ENCODE peak calls at places on chromosomes 7 and 10, in four cellular contexts. O, Q, T and E are unnamed samples.

GRCh38 chr7:78734626-78735025 is 718.8 kb downstream of the MAGI2 start:
- DNase-seq in O (no peak), Q (no peak), T (no peak), E (no peak)

GRCh38 chr7:139958599-139959380 is 104.0 kb downstream of the PARP12 start:
- DNase-seq in O (no peak), Q (no peak), T (no peak), E (no peak)

GRCh38 chr10:35130588-35131146 is 4.0 kb downstream of the CREM start:
- DNase-seq in O (no peak), Q (no peak), T (no peak), E (no peak)

GRCh38 chr10:70575874-70576802 is 26.4 kb downstream of the PRF1 start:
- DNase-seq in O (no peak), Q (peak), T (no peak), E (peak)

GRCh38 chr7:112290065-112290464 is 83.6 kb downstream of the ZNF277 start:
- DNase-seq in O (no peak), Q (no peak), T (no peak), E (no peak)

GRCh38 chr7:27586825-27587224 is 75.9 kb downstream of the HIBADH start:
- DNase-seq in O (no peak), Q (no peak), T (no peak), E (no peak)

GRCh38 chr7:46387646-46388045 is 466.6 kb upstream of the IGFBP3 start:
- DNase-seq in O (no peak), Q (no peak), T (no peak), E (no peak)

GRCh38 chr7:35657125-35657524 is 37.8 kb downstream of the HERPUD2 start:
- DNase-seq in O (no peak), Q (no peak), T (no peak), E (no peak)

GRCh38 chr7:64887756-64888508 is 15.1 kb upstream of the ZNF273 start:
- DNase-seq in O (no peak), Q (peak), T (peak), E (no peak)

GRCh38 chr7:155580367-155580766 is 34.0 kb upstream of the CNPY1 start:
- DNase-seq in O (no peak), Q (no peak), T (no peak), E (no peak)

GRCh38 chr10:33352154-33352553 is 17.7 kb upstream of the NRP1 start:
- DNase-seq in O (no peak), Q (no peak), T (no peak), E (no peak)

GRCh38 chr10:18254692-18255091 is 114.5 kb downstream of the CACNB2 start:
- DNase-seq in O (no peak), Q (no peak), T (no peak), E (no peak)

GRCh38 chr10:101092742-101093386 is 31.1 kb downstream of the KAZALD1 start:
- DNase-seq in O (no peak), Q (no peak), T (no peak), E (no peak)

GRCh38 chr10:84200537-84201243 is 6.4 kb downstream of the CDHR1 start:
- DNase-seq in O (no peak), Q (no peak), T (no peak), E (peak)

GRCh38 chr10:84201682-84202081 is 7.3 kb downstream of the CDHR1 start:
- DNase-seq in O (no peak), Q (no peak), T (no peak), E (no peak)

GRCh38 chr10:84198206-84198915 is 4.0 kb downstream of the CDHR1 start:
- DNase-seq in O (no peak), Q (no peak), T (no peak), E (peak)

GRCh38 chr10:84202349-84202748 is 8.0 kb downstream of the CDHR1 start:
- DNase-seq in O (no peak), Q (no peak), T (no peak), E (no peak)

DNA sequence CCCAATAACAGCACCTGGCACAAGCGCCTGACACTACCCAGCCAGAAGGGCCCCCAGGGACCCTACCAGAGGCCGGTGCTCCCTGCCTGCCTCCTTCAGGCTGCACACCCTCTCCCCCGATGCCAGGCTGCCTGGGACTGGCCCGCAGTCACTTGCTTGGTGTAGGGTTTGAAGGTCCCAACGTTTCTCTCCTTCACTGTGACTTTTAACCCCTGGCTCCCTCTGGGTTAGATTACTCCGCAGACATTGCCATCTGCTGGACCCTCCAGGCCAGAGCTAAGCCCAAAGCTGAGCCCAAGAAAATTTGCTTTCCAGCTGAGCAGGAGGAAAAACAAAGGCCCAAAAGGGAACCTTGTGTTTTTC is 6.9 kb downstream of the CDHR1 start:
- DNase-seq in O (no peak), Q (no peak), T (no peak), E (no peak)
- TF ChIP-seq CTCF in O (no peak), Q (no peak), T (no peak), E (no peak)

DNA sequence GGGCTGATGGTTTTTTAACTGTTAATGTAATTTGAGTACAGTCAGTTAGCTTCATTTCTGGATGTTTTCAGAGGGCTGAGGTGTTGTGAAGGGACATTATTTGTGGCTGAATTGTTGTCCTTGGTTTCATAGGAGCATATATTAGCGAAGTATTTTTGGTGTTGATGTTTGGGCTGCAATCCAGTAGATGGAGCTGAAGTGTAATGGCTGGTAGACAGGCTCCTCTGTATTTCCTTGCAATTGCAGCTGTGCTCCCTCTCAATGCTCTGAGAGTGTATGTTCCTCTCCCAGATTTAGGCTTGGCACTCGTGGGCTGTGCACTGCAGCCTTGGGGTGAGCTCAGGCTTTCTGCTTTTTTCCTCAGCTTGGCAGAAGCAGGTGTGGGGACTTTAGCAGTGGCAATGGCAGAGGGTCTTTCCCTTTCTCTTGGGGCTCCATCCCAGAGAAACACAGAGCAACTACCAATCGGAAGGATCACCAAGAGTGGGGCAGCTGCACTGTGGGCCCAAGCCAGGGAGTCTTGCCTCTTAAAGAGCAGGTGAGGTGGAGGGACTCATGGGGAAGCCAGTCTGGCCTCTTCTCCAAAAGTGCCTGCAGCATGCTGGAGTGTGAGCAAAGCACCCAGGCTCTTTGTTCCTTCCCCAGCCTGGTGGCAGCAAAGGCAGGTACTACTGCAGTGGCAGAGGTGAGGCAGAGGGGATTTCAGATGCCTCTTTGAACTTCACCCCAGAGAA is 544.4 kb downstream of the SH2D4B start:
- DNase-seq in O (no peak), Q (no peak), T (no peak), E (no peak)
- TF ChIP-seq CTCF in O (no peak), Q (no peak), T (no peak), E (no peak)

GRCh38 chr10:125822878-125823662 is at the start of the genes BCCIP and UROS:
- DNase-seq in O (peak), Q (peak), T (peak), E (peak)

GRCh38 chr10:125824736-125825135 is 1.4 kb downstream of the BCCIP start:
- DNase-seq in O (no peak), Q (no peak), T (no peak), E (no peak)

GRCh38 chr10:125823663-125824251 is 411 bp downstream of the BCCIP start:
- DNase-seq in O (no peak), Q (no peak), T (no peak), E (no peak)

GRCh38 chr10:125817318-125817946 is 5.6 kb downstream of the UROS start:
- DNase-seq in O (no peak), Q (no peak), T (no peak), E (no peak)

DNA sequence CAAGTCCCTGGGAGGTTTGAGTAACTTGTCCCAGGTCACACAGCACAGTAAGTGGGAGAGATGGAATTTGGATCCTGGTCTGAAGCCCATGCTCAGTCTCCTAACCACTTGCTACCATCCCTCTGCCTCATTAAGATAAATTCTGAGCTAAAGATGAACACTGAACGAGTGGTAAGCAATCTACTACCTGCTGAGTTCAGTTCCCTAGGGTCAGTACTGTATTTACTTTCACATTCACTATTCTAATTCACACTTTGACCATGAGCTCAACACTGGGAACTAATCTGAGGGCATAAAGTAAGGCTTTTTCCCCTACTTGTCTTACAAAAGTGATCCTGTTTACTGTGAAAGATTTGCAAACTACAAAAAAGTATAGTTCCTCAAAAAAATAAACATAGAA is 2.4 kb downstream of the UROS start:
- DNase-seq in O (no peak), Q (no peak), T (no peak), E (no peak)
- TF ChIP-seq CTCF in O (no peak), Q (no peak), T (no peak), E (no peak)

GRCh38 chr7:6637544-6638229 is 569 bp downstream of the ZNF316 start:
- DNase-seq in O (peak), Q (peak), T (no peak), E (no peak)
- TF ChIP-seq CTCF in O (no peak), Q (peak), T (peak), E (peak)

GRCh38 chr7:20012100-20012499 is 205.1 kb downstream of the MACC1 start:
- DNase-seq in O (no peak), Q (no peak), T (no peak), E (no peak)

GRCh38 chr7:20013551-20013950 is 203.6 kb downstream of the MACC1 start:
- DNase-seq in O (no peak), Q (no peak), T (no peak), E (no peak)

GRCh38 chr7:20021834-20022233 is 195.3 kb downstream of the MACC1 start:
- DNase-seq in O (no peak), Q (no peak), T (no peak), E (peak)

GRCh38 chr7:20019757-20020432 is 197.3 kb downstream of the MACC1 start:
- DNase-seq in O (no peak), Q (no peak), T (no peak), E (no peak)

GRCh38 chr7:20016669-20017068 is 200.5 kb downstream of the MACC1 start:
- DNase-seq in O (no peak), Q (no peak), T (no peak), E (no peak)
- TF ChIP-seq CTCF in O (no peak), Q (no peak), T (no peak), E (no peak)